ENCODE peak calls at places on chromosomes 11 and 22, in ten cellular contexts. One of them, this sample, is unnamed.

GRCh38 chr22:22728382-22728781 is 84.0 kb downstream of the GGTLC2 start:
- DNase-seq in A549: no peak
- DNase-seq in fibroblast of lung: no peak
- DNase-seq in lower leg skin: no peak
- DNase-seq in BJ: no peak
- DNase-seq in kidney epithelial cell: no peak
- DNase-seq in ovary: no peak
- DNase-seq in cardiac fibroblast: no peak
- DNase-seq in OCI-LY7: no peak
- DNase-seq in epithelial cell of esophagus: peak
- DNase-seq in this sample: no peak

GRCh38 chr11:17638311-17638710 is 81.1 kb upstream of the MYOD1 start:
- DNase-seq in A549: no peak
- DNase-seq in fibroblast of lung: no peak
- DNase-seq in lower leg skin: peak
- DNase-seq in BJ: no peak
- DNase-seq in kidney epithelial cell: no peak
- DNase-seq in ovary: no peak
- DNase-seq in cardiac fibroblast: no peak
- DNase-seq in OCI-LY7: no peak
- DNase-seq in epithelial cell of esophagus: no peak
- DNase-seq in this sample: no peak

GRCh38 chr11:119783466-119784400 is 54.7 kb upstream of the NECTIN1 start:
- DNase-seq in A549: no peak
- DNase-seq in fibroblast of lung: no peak
- DNase-seq in lower leg skin: no peak
- DNase-seq in BJ: no peak
- DNase-seq in kidney epithelial cell: no peak
- DNase-seq in ovary: no peak
- DNase-seq in cardiac fibroblast: no peak
- DNase-seq in OCI-LY7: no peak
- DNase-seq in epithelial cell of esophagus: peak
- DNase-seq in this sample: peak

GRCh38 chr11:126318642-126319373 is 14.9 kb downstream of the DCPS start:
- DNase-seq in A549: no peak
- DNase-seq in fibroblast of lung: peak
- DNase-seq in lower leg skin: no peak
- DNase-seq in BJ: peak
- DNase-seq in kidney epithelial cell: no peak
- DNase-seq in ovary: no peak
- DNase-seq in cardiac fibroblast: peak
- DNase-seq in OCI-LY7: peak
- DNase-seq in epithelial cell of esophagus: peak
- DNase-seq in this sample: peak

GRCh38 chr11:31809543-31809856 is 1.6 kb downstream of the PAX6 start:
- DNase-seq in A549: no peak
- DNase-seq in fibroblast of lung: no peak
- DNase-seq in lower leg skin: no peak
- DNase-seq in BJ: no peak
- DNase-seq in kidney epithelial cell: no peak
- DNase-seq in ovary: no peak
- DNase-seq in cardiac fibroblast: no peak
- DNase-seq in OCI-LY7: no peak
- DNase-seq in epithelial cell of esophagus: no peak
- DNase-seq in this sample: no peak

GRCh38 chr11:133576351-133576750 is 44.0 kb upstream of the OPCML start:
- DNase-seq in A549: no peak
- DNase-seq in fibroblast of lung: no peak
- DNase-seq in lower leg skin: no peak
- DNase-seq in BJ: no peak
- DNase-seq in kidney epithelial cell: no peak
- DNase-seq in ovary: no peak
- DNase-seq in cardiac fibroblast: no peak
- DNase-seq in OCI-LY7: no peak
- DNase-seq in epithelial cell of esophagus: no peak
- DNase-seq in this sample: no peak

GRCh38 chr22:44753189-44754042 is 1.0 kb downstream of the ARHGAP8 start:
- DNase-seq in A549: no peak
- DNase-seq in fibroblast of lung: peak
- DNase-seq in lower leg skin: no peak
- DNase-seq in BJ: no peak
- DNase-seq in kidney epithelial cell: no peak
- DNase-seq in ovary: no peak
- DNase-seq in cardiac fibroblast: peak
- DNase-seq in OCI-LY7: no peak
- DNase-seq in epithelial cell of esophagus: peak
- DNase-seq in this sample: peak

GRCh38 chr22:39486951-39487825 is 14.9 kb upstream of the MIEF1 start:
- DNase-seq in A549: no peak
- DNase-seq in fibroblast of lung: no peak
- DNase-seq in lower leg skin: no peak
- DNase-seq in BJ: no peak
- DNase-seq in kidney epithelial cell: no peak
- DNase-seq in ovary: no peak
- DNase-seq in cardiac fibroblast: no peak
- DNase-seq in OCI-LY7: no peak
- DNase-seq in epithelial cell of esophagus: no peak
- DNase-seq in this sample: no peak

GRCh38 chr22:37499789-37500188 is 13.6 kb upstream of the MFNG start:
- DNase-seq in A549: no peak
- DNase-seq in fibroblast of lung: no peak
- DNase-seq in lower leg skin: no peak
- DNase-seq in BJ: no peak
- DNase-seq in kidney epithelial cell: no peak
- DNase-seq in ovary: no peak
- DNase-seq in cardiac fibroblast: no peak
- DNase-seq in OCI-LY7: no peak
- DNase-seq in epithelial cell of esophagus: no peak
- DNase-seq in this sample: no peak

DNA sequence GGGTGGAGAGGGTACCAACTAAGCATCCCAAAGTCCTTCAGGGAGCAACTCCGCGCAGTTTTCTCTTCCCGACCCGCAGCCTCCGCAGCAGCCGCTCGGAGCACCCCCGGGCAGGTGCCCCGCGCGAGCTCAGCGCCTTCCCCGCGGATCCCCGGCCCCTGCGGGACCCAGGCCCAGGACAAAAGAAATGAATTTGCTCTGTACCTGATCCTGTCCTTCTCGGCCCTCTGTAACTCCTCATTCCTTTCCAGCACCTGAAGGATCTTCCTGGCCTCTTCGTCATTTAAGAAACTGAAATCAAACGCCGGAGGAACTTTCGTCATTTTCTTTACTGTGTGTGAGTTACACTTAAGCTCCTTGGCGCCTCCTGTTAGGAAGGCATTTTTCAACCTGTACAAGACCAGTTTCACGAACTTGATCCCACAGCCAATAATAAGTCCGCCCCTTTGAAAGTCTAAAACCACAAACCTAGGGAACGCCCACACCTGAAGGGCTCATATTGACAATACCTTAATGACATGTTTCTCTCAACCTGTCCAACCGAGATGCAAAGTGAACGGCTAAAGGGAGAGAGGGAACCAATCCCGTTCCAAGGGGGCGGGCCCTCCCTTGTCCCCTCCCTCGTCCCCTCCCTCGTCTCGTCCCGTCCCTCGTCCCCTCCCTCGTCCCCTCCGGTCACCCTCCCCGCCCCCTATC is at the start of gene EXPH5:
- DNase-seq in A549: peak
- DNase-seq in fibroblast of lung: peak
- DNase-seq in lower leg skin: peak
- DNase-seq in BJ: no peak
- DNase-seq in kidney epithelial cell: peak
- DNase-seq in ovary: peak
- DNase-seq in cardiac fibroblast: peak
- DNase-seq in OCI-LY7: peak
- DNase-seq in epithelial cell of esophagus: peak
- DNase-seq in this sample: peak
- TF ChIP-seq CTCF in A549: no peak
- TF ChIP-seq CTCF in fibroblast of lung: no peak
- TF ChIP-seq CTCF in lower leg skin: no peak
- TF ChIP-seq CTCF in BJ: peak
- TF ChIP-seq CTCF in kidney epithelial cell: no peak
- TF ChIP-seq CTCF in ovary: no peak
- TF ChIP-seq CTCF in cardiac fibroblast: no peak
- TF ChIP-seq CTCF in OCI-LY7: no peak
- TF ChIP-seq CTCF in epithelial cell of esophagus: no peak
- TF ChIP-seq CTCF in this sample: no peak

GRCh38 chr11:86978756-86979608 is 23.8 kb upstream of the FZD4 start:
- DNase-seq in A549: peak
- DNase-seq in fibroblast of lung: peak
- DNase-seq in lower leg skin: no peak
- DNase-seq in BJ: no peak
- DNase-seq in kidney epithelial cell: no peak
- DNase-seq in ovary: no peak
- DNase-seq in cardiac fibroblast: peak
- DNase-seq in OCI-LY7: peak
- DNase-seq in epithelial cell of esophagus: peak
- DNase-seq in this sample: no peak
- H3K4me3 ChIP-seq in A549: no peak
- H3K4me3 ChIP-seq in fibroblast of lung: no peak
- H3K4me3 ChIP-seq in lower leg skin: no peak
- H3K4me3 ChIP-seq in BJ: no peak
- H3K4me3 ChIP-seq in kidney epithelial cell: no peak
- H3K4me3 ChIP-seq in ovary: no peak
- H3K4me3 ChIP-seq in cardiac fibroblast: no peak
- H3K4me3 ChIP-seq in OCI-LY7: no peak
- H3K4me3 ChIP-seq in epithelial cell of esophagus: no peak
- H3K4me3 ChIP-seq in this sample: no peak

GRCh38 chr11:121476379-121477032 is 23.7 kb upstream of the SORL1-AS1 start:
- DNase-seq in A549: peak
- DNase-seq in fibroblast of lung: no peak
- DNase-seq in lower leg skin: peak
- DNase-seq in BJ: no peak
- DNase-seq in kidney epithelial cell: no peak
- DNase-seq in ovary: no peak
- DNase-seq in cardiac fibroblast: no peak
- DNase-seq in OCI-LY7: no peak
- DNase-seq in epithelial cell of esophagus: peak
- DNase-seq in this sample: no peak
- TF ChIP-seq CTCF in A549: no peak
- TF ChIP-seq CTCF in fibroblast of lung: no peak
- TF ChIP-seq CTCF in lower leg skin: no peak
- TF ChIP-seq CTCF in BJ: no peak
- TF ChIP-seq CTCF in kidney epithelial cell: no peak
- TF ChIP-seq CTCF in ovary: no peak
- TF ChIP-seq CTCF in cardiac fibroblast: no peak
- TF ChIP-seq CTCF in OCI-LY7: no peak
- TF ChIP-seq CTCF in epithelial cell of esophagus: no peak
- TF ChIP-seq CTCF in this sample: no peak

GRCh38 chr11:123384116-123384515 is 46.0 kb upstream of the GRAMD1B start:
- DNase-seq in A549: no peak
- DNase-seq in fibroblast of lung: no peak
- DNase-seq in lower leg skin: no peak
- DNase-seq in BJ: no peak
- DNase-seq in kidney epithelial cell: no peak
- DNase-seq in ovary: no peak
- DNase-seq in cardiac fibroblast: no peak
- DNase-seq in OCI-LY7: no peak
- DNase-seq in epithelial cell of esophagus: no peak
- DNase-seq in this sample: no peak

GRCh38 chr11:123382555-123383074 is 47.5 kb upstream of the GRAMD1B start:
- DNase-seq in A549: no peak
- DNase-seq in fibroblast of lung: no peak
- DNase-seq in lower leg skin: no peak
- DNase-seq in BJ: no peak
- DNase-seq in kidney epithelial cell: no peak
- DNase-seq in ovary: no peak
- DNase-seq in cardiac fibroblast: no peak
- DNase-seq in OCI-LY7: no peak
- DNase-seq in epithelial cell of esophagus: no peak
- DNase-seq in this sample: no peak

GRCh38 chr11:123378096-123378495 is 52.0 kb upstream of the GRAMD1B start:
- DNase-seq in A549: no peak
- DNase-seq in fibroblast of lung: no peak
- DNase-seq in lower leg skin: no peak
- DNase-seq in BJ: no peak
- DNase-seq in kidney epithelial cell: no peak
- DNase-seq in ovary: no peak
- DNase-seq in cardiac fibroblast: no peak
- DNase-seq in OCI-LY7: no peak
- DNase-seq in epithelial cell of esophagus: peak
- DNase-seq in this sample: no peak

GRCh38 chr11:123381149-123381548 is 48.9 kb upstream of the GRAMD1B start:
- DNase-seq in A549: no peak
- DNase-seq in fibroblast of lung: no peak
- DNase-seq in lower leg skin: no peak
- DNase-seq in BJ: no peak
- DNase-seq in kidney epithelial cell: no peak
- DNase-seq in ovary: no peak
- DNase-seq in cardiac fibroblast: no peak
- DNase-seq in OCI-LY7: no peak
- DNase-seq in epithelial cell of esophagus: no peak
- DNase-seq in this sample: no peak

DNA sequence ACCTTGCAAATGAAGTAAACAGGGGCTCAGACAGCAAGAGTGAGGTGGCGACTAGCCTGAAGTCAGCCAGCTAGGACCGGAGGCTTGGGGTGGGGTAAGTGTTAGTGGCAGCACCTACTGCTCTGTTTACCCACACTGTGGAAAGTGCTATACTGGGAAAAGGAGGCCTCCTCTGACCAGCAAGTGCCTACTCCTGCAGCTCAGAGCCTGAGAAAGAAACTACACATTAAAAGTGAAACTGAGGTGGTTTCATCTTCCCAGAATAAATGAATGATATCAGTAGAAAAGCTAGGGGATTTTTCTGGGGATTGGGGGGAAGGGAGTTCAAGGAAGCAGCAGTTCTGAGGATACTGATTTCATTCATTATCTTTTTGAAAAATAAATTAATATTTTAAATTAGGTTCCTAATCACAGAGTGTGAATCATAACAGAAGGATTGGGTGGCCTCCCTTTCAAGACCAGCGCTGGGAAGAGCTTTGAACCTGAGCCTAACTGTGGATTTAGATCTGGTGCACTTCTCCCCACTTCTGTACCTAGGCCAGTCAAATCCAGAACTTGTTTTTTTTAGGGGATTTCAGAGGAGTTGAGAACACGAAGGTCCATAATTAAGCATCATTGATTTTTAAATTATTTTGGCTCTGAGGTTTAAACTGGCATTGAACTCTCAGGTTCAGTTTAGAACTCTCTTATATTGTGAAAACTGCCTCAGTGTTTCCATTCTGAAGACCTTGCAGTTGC is 48.1 kb upstream of the GRAMD1B start:
- DNase-seq in A549: no peak
- DNase-seq in fibroblast of lung: no peak
- DNase-seq in lower leg skin: no peak
- DNase-seq in BJ: no peak
- DNase-seq in kidney epithelial cell: no peak
- DNase-seq in ovary: no peak
- DNase-seq in cardiac fibroblast: no peak
- DNase-seq in OCI-LY7: no peak
- DNase-seq in epithelial cell of esophagus: no peak
- DNase-seq in this sample: no peak
- H3K4me3 ChIP-seq in A549: no peak
- H3K4me3 ChIP-seq in fibroblast of lung: no peak
- H3K4me3 ChIP-seq in lower leg skin: no peak
- H3K4me3 ChIP-seq in BJ: no peak
- H3K4me3 ChIP-seq in kidney epithelial cell: no peak
- H3K4me3 ChIP-seq in ovary: no peak
- H3K4me3 ChIP-seq in cardiac fibroblast: no peak
- H3K4me3 ChIP-seq in OCI-LY7: no peak
- H3K4me3 ChIP-seq in epithelial cell of esophagus: no peak
- H3K4me3 ChIP-seq in this sample: no peak